ENCODE peak calls at places on chromosomes 3 and 15, in five cellular contexts. X is WERI-Rb-1; I is naive thymus-derived CD4-positive, alpha-beta T cell; D is adrenal gland; F is psoas muscle. P is an unnamed sample. For H3K27me3, the result is how much of the 10 kb centered on the place peaks cover.

GRCh38 chr3:16888785-16889607 is 4.2 kb downstream of the PLCL2 start:
- DNase-seq in F (no peak), X (no peak), I (no peak), D (no peak), P (no peak)

GRCh38 chr3:160796089-160796812 is 40.2 kb downstream of the PPM1L start:
- DNase-seq in I (no peak), D (no peak), F (no peak), X (no peak), P (no peak)

GRCh38 chr3:89227218-89227617 is 119.8 kb downstream of the EPHA3 start:
- DNase-seq in F (no peak), D (no peak), I (no peak), X (no peak), P (no peak)

GRCh38 chr3:172760406-172760805 is 9.9 kb downstream of the ECT2 start:
- DNase-seq in D (no peak), F (no peak), X (no peak), I (no peak), P (no peak)

GRCh38 chr3:42667096-42667522 is 13.6 kb downstream of the ZBTB47 start:
- DNase-seq in F (peak), I (no peak), D (peak), X (no peak), P (no peak)

GRCh38 chr15:57422113-57422754 is 45.9 kb downstream of the CGNL1 start:
- DNase-seq in F (no peak), X (no peak), D (no peak), I (no peak), P (no peak)

GRCh38 chr15:30023798-30024295 is 58.9 kb upstream of the GOLGA8J start:
- DNase-seq in I (no peak), D (no peak), X (no peak), F (no peak), P (no peak)

GRCh38 chr3:62011667-62012066 is 361.7 kb downstream of the FEZF2 start:
- DNase-seq in I (no peak), X (no peak), D (no peak), F (no peak), P (no peak)

GRCh38 chr3:186922790-186923189 is 7.5 kb upstream of the ST6GAL1 start:
- DNase-seq in D (no peak), F (no peak), I (no peak), X (no peak), P (no peak)

GRCh38 chr3:115518100-115518852 is 105.0 kb upstream of the GAP43 start:
- DNase-seq in X (peak), F (peak), I (no peak), D (peak), P (no peak)

GRCh38 chr15:100735654-100736053 is 133.3 kb downstream of the ASB7 start:
- DNase-seq in X (no peak), D (no peak), F (no peak), I (no peak), P (no peak)

GRCh38 chr3:143563786-143564185 is 284.5 kb downstream of the SLC9A9 start:
- DNase-seq in D (no peak), F (no peak), I (no peak), X (no peak), P (no peak)

GRCh38 chr15:98903377-98904018 is 104.1 kb downstream of the PGPEP1L start:
- DNase-seq in F (no peak), X (no peak), D (no peak), I (no peak), P (no peak)

GRCh38 chr3:34856577-34856976 is 782.7 kb upstream of the ARPP21 start:
- DNase-seq in D (no peak), I (no peak), X (no peak), F (no peak), P (no peak)

GRCh38 chr3:142641504-142641903 is 45.3 kb downstream of the PLS1 start:
- DNase-seq in X (no peak), I (no peak), F (no peak), D (no peak), P (no peak)

GRCh38 chr3:4866841-4867240 is 112.4 kb upstream of the BHLHE40 start:
- DNase-seq in I (no peak), F (no peak), X (no peak), D (no peak), P (no peak)

GRCh38 chr3:10786640-10787039 is 29.4 kb upstream of the SLC6A11 start:
- DNase-seq in X (no peak), D (no peak), F (no peak), I (no peak), P (no peak)

GRCh38 chr3:150005243-150006102 is 34.8 kb upstream of the PFN2 start:
- DNase-seq in I (no peak), X (no peak), F (no peak), D (no peak), P (no peak)

GRCh38 chr3:99240700-99241099 is 339.2 kb upstream of the DCBLD2 start:
- DNase-seq in F (no peak), I (no peak), X (no peak), D (no peak), P (no peak)

GRCh38 chr15:75446146-75446545 is 5.3 kb downstream of the SIN3A start:
- DNase-seq in F (no peak), D (no peak), X (no peak), I (no peak), P (no peak)

GRCh38 chr3:101722394-101723173 is 1.8 kb upstream of the CEP97 start:
- DNase-seq in F (no peak), I (no peak), X (no peak), D (no peak), P (no peak)

GRCh38 chr3:12695112-12695511 is 31.2 kb upstream of the RAF1 start:
- DNase-seq in F (no peak), X (no peak), I (no peak), D (no peak), P (no peak)

GRCh38 chr15:76163429-76164020 is 103.7 kb downstream of the TMEM266 start:
- DNase-seq in X (peak), I (no peak), F (peak), D (peak), P (no peak)

GRCh38 chr3:57281710-57282109 is 10.8 kb downstream of the ASB14 start:
- DNase-seq in X (no peak), F (no peak), D (no peak), I (no peak), P (no peak)

GRCh38 chr3:121592856-121593702 is at the start of gene FBXO40:
- DNase-seq in D (no peak), X (peak), I (no peak), F (peak), P (peak)

GRCh38 chr3:38588995-38589937 is 60.2 kb downstream of the SCN5A start:
- DNase-seq in X (peak), I (no peak), D (no peak), F (peak), P (no peak)

GRCh38 chr15:40044717-40045571 is 6.0 kb upstream of the SRP14 start:
- DNase-seq in X (peak), F (peak), I (peak), D (peak), P (no peak)

GRCh38 chr3:94184781-94185180 is 121.9 kb downstream of the NSUN3 start:
- DNase-seq in X (no peak), I (no peak), F (no peak), D (no peak), P (no peak)

GRCh38 chr15:97052526-97052925 is 722.0 kb downstream of the NR2F2 start:
- DNase-seq in F (no peak), D (no peak), X (no peak), I (no peak), P (no peak)

GRCh38 chr3:119588112-119588511 is 8.8 kb downstream of the ADPRH start:
- DNase-seq in I (no peak), F (peak), D (peak), X (no peak), P (no peak)

GRCh38 chr15:99682455-99682854 is 50.8 kb downstream of the LYSMD4 start:
- DNase-seq in D (no peak), I (no peak), F (no peak), X (no peak), P (no peak)

GRCh38 chr3:125585595-125586223 is 9.6 kb downstream of the OSBPL11 start:
- DNase-seq in X (peak), D (peak), F (no peak), I (no peak), P (peak)

DNA sequence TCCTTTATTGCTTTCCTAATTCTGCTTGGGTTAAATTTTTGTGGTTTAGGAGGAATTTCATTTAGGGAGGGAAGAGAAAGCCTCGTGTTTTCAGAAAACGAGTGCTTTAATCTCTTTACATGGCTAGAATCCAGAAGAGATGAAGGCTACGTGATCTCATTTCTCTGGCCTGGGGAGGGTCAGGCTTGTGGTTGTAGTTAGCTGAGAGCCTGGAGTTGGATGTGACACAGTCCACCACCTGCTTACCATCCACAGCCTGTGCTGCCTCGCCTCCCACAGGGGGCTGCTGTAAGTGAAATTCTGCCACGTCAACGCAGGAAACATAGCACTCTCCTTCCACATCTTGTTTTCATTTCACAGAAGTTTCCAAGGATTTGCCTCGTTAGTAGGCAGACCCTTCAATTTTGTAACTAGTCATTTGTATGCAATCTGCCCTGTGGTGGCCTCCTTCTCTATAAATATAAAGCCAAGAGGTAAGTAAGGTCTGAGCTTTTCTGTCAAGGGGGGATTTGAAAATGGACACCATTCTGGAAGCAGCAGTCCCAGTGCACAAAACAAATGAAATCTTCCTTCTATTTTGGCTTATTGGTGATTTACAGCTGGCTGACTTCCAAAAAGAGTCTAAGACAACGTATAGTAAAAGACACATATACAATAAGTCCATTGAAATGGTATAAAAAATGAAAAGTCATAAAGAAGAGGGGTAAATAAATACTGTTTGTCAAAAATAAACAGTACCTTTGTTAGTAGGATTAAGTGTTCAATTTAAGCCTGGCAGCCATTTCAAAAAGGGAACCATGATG is 3.4 kb downstream of the GXYLT2 start:
- DNase-seq in D (peak), I (no peak), X (peak), F (no peak), P (no peak)
- H3K27ac ChIP-seq in D (peak), I (no peak), X (no peak), F (peak), P (no peak)

DNA sequence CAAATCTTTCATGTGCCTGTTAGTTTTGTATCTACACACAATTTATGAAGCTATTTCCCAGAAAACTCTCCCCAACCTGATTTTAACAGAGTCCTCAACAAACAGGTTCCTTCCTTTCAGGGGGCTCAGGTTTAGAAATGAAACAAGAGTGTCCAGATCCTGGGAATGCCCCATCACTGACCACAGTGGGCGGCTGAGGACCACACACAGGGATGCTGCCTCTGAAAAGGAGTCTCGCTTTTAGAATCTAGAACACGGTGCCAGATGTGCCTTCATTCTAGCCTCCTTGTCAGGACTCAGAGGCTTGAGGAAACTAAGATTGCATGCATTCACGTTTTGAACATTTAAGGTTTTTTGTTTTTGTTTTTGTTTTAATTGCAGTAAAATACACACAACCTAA is 115.0 kb downstream of the FOXB1 start:
- DNase-seq in D (no peak), X (no peak), I (no peak), F (no peak), P (no peak)
- H3K27me3 ChIP-seq in D (under half), X (under half), I (under half), F (under half), P (under half)

DNA sequence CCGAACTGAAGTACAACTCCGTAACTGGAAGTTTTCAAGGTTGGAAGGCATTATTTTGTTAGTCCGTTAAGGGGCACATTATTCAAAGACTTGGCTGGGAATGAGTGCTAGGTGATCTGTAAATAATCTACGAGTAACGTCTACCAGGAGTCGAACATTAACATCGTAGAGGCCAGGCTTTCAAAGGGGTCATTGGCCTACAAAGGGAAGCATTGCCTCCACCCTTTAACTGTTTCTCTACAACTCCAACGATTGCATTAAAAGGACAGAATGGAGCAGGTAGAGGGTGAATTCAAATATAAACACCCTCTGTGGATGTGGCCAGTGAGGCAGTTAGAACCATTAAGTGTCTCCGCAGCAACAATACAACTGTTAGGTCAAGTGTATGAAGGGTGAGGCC is 126.0 kb upstream of the LMOD3 start:
- DNase-seq in X (no peak), F (no peak), D (no peak), I (no peak), P (no peak)
- H3K4me3 ChIP-seq in X (no peak), F (no peak), D (no peak), I (no peak), P (no peak)

GRCh38 chr3:72386322-72386721 is 461.9 kb downstream of the SHQ1 start:
- DNase-seq in X (no peak), I (no peak), F (no peak), D (no peak), P (no peak)
- H3K27ac ChIP-seq in X (no peak), I (no peak), F (no peak), D (no peak), P (no peak)

GRCh38 chr15:69144530-69144929 is 15.9 kb upstream of the GLCE start:
- DNase-seq in X (no peak), F (no peak), D (no peak), I (no peak), P (no peak)
- H3K27me3 ChIP-seq in X (under half), F (under half), D (under half), I (under half), P (under half)

GRCh38 chr3:190699784-190700183 is 162.7 kb downstream of the GMNC start:
- DNase-seq in F (no peak), I (no peak), X (no peak), D (no peak), P (no peak)

GRCh38 chr3:190696777-190697501 is 165.6 kb downstream of the GMNC start:
- DNase-seq in D (no peak), X (no peak), F (no peak), I (no peak), P (no peak)

GRCh38 chr3:190695994-190696393 is 166.5 kb downstream of the GMNC start:
- DNase-seq in X (no peak), D (no peak), F (no peak), I (no peak), P (no peak)

GRCh38 chr3:190697502-190697830 is 165.0 kb downstream of the GMNC start:
- DNase-seq in D (no peak), X (no peak), I (no peak), F (no peak), P (no peak)

GRCh38 chr3:190697901-190698300 is 164.6 kb downstream of the GMNC start:
- DNase-seq in X (no peak), F (no peak), I (no peak), D (peak), P (no peak)
- H3K4me3 ChIP-seq in X (no peak), F (no peak), I (no peak), D (no peak), P (no peak)

GRCh38 chr15:42736178-42736792 is 643 bp downstream of the CDAN1 start:
- DNase-seq in D (no peak), F (no peak), X (no peak), I (no peak), P (no peak)
- H3K27ac ChIP-seq in D (peak), F (peak), X (peak), I (peak), P (no peak)

DNA sequence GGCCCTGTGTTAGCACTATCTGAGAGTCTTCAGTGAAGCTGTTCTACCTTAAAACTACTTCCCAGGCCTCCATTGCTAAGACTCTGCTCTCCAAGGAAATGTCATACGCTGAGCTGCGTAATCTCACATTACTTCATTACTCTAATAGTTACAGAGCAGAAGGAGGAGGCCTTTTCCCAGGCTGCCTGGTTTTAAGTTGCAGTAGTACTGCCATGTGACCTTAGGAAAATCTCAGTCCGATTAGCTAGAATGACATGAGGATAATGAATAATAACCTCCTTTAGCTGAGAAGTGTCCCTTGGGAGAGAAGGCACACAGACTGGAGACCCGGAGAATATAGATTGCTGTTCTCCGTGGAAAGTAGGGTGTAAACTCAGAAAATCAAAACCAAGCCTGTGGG is 134.6 kb upstream of the MB21D2 start:
- DNase-seq in F (no peak), I (no peak), X (peak), D (no peak), P (no peak)
- H3K27me3 ChIP-seq in F (under half), I (under half), X (under half), D (under half), P (under half)

GRCh38 chr3:66039590-66039887 is 821 bp upstream of the MAGI1 start:
- DNase-seq in F (peak), X (peak), I (no peak), D (peak), P (no peak)
- H3K4me3 ChIP-seq in F (peak), X (peak), I (no peak), D (peak), P (peak)

P was measured in iPS DF 6.9.